ENCODE peak calls at places on chromosomes 12 and 14, in eight cellular contexts. W is body of pancreas; D is neural crest cell; L is naive thymus-derived CD8-positive, alpha-beta T cell; U is SW 1271; Y is MCF 10A; K is T-cell; T is bronchial epithelial cell. C is an unnamed sample.
A peak's percentile ranks its signal among the peaks of the same experiment; 100 is the strongest.

GRCh38 chr12:9064201-9064814 is 51.4 kb downstream of the A2M start:
- DNase-seq in T (peak; percentile 60), Y (peak; percentile 71), W (peak; percentile 77), U (peak; percentile 83), L (peak; percentile 27), D (peak; percentile 57), K (peak; percentile 36), C (peak; percentile 68)

GRCh38 chr14:74932401-74932901 is 9.4 kb upstream of the RPS6KL1 start:
- DNase-seq in K (no peak), D (no peak), U (no peak), T (peak; percentile 21), L (no peak), Y (no peak), W (no peak), C (no peak)

GRCh38 chr14:52015411-52016030 is 26.2 kb downstream of the RTRAF start:
- DNase-seq in L (no peak), D (peak; percentile 19), K (no peak), Y (peak; percentile 30), U (peak; percentile 31), W (peak; percentile 49), T (peak; percentile 16), C (peak; percentile 37)

GRCh38 chr12:52601671-52602070 is 408 bp upstream of the KRT72 start:
- DNase-seq in D (no peak), K (no peak), L (no peak), T (no peak), W (no peak), Y (no peak), U (no peak), C (no peak)

GRCh38 chr12:106267535-106267934 is 19.7 kb upstream of the CKAP4 start:
- DNase-seq in U (no peak), Y (no peak), D (no peak), L (no peak), K (no peak), W (no peak), T (no peak), C (no peak)

GRCh38 chr12:50057896-50058670 is 687 bp downstream of the ASIC1 start:
- DNase-seq in K (no peak), T (no peak), W (no peak), L (no peak), D (no peak), U (no peak), Y (no peak), C (no peak)

GRCh38 chr14:26385302-26385701 is 212.5 kb downstream of the NOVA1 start:
- DNase-seq in K (no peak), U (no peak), T (no peak), L (no peak), D (no peak), Y (no peak), W (no peak), C (no peak)

GRCh38 chr12:93793983-93794382 is 116.8 kb downstream of the CRADD start:
- DNase-seq in K (no peak), T (no peak), D (no peak), Y (no peak), U (no peak), L (no peak), W (no peak), C (no peak)

GRCh38 chr14:60051690-60052324 is 39.9 kb upstream of the PCNX4 start:
- DNase-seq in D (no peak), K (peak; percentile 3), U (no peak), L (no peak), W (no peak), Y (no peak), T (no peak), C (no peak)

GRCh38 chr12:93107943-93108342 is 178.8 kb upstream of the EEA1 start:
- DNase-seq in L (no peak), Y (no peak), D (no peak), K (no peak), U (no peak), W (no peak), T (no peak), C (no peak)

GRCh38 chr14:52020866-52021717 is 31.7 kb downstream of the RTRAF start:
- DNase-seq in T (no peak), D (no peak), W (no peak), L (no peak), U (no peak), Y (no peak), K (no peak), C (no peak)

GRCh38 chr12:15629108-15629507 is 160.1 kb downstream of the EPS8 start:
- DNase-seq in K (no peak), D (peak; percentile 41), L (no peak), Y (peak; percentile 87), U (peak; percentile 90), T (peak; percentile 69), W (peak; percentile 19), C (peak; percentile 85)

GRCh38 chr12:109134186-109134917 is 18.0 kb downstream of the ACACB start:
- DNase-seq in U (peak; percentile 6), L (no peak), K (no peak), Y (peak; percentile 70), T (peak; percentile 9), W (peak; percentile 63), D (peak; percentile 14), C (no peak)

GRCh38 chr12:40569626-40570179 is 122.5 kb upstream of the CNTN1 start:
- DNase-seq in T (peak; percentile 28), D (no peak), L (no peak), Y (no peak), K (no peak), W (no peak), U (no peak), C (no peak)

GRCh38 chr12:124884587-124885438 is 21.1 kb upstream of the SCARB1 start:
- DNase-seq in U (no peak), L (peak; percentile 22), W (no peak), K (no peak), D (no peak), T (no peak), Y (no peak), C (no peak)

GRCh38 chr14:64910847-64911495 is 3.3 kb upstream of the CHURC1 start:
- DNase-seq in U (peak; percentile 61), Y (peak; percentile 47), T (peak; percentile 44), K (no peak), L (no peak), D (no peak), W (no peak), C (peak; percentile 14)

GRCh38 chr14:36524874-36525745 is 5.1 kb upstream of the NKX2-1 start:
- DNase-seq in W (peak; percentile 60), U (peak; percentile 26), K (no peak), L (no peak), T (no peak), Y (peak; percentile 30), D (peak; percentile 72), C (no peak)

GRCh38 chr12:118345355-118345754 is 27.4 kb downstream of the TAOK3 start:
- DNase-seq in D (no peak), K (no peak), W (no peak), Y (no peak), L (no peak), U (no peak), T (no peak), C (no peak)

GRCh38 chr12:64461634-64462414 is 9.9 kb downstream of the TBK1 start:
- DNase-seq in T (peak; percentile 74), Y (peak; percentile 87), U (peak; percentile 39), D (no peak), K (no peak), W (no peak), L (no peak), C (no peak)

GRCh38 chr12:62709321-62709720 is 225.6 kb downstream of the PPM1H start:
- DNase-seq in D (no peak), T (no peak), K (no peak), Y (no peak), L (no peak), W (no peak), U (no peak), C (no peak)

GRCh38 chr14:99393059-99393655 is 87.5 kb downstream of the SETD3 start:
- DNase-seq in D (peak; percentile 42), T (peak; percentile 40), K (no peak), L (no peak), Y (peak; percentile 54), U (peak; percentile 24), W (peak; percentile 48), C (peak; percentile 28)

GRCh38 chr12:15859136-15859535 is 23.1 kb upstream of the STRAP start:
- DNase-seq in T (no peak), Y (no peak), W (no peak), L (no peak), U (no peak), K (no peak), D (no peak), C (no peak)

GRCh38 chr12:100793182-100793581 is 1.4 kb upstream of the ANO4 start:
- DNase-seq in T (peak; percentile 17), Y (peak; percentile 8), W (no peak), L (no peak), K (no peak), U (no peak), D (no peak), C (no peak)

GRCh38 chr12:62640910-62641448 is 174.4 kb downstream of the MON2 start:
- DNase-seq in T (no peak), Y (no peak), W (no peak), U (peak; percentile 49), D (no peak), L (no peak), K (no peak), C (peak; percentile 22)

GRCh38 chr14:97346675-97347074 is 549.5 kb downstream of the VRK1 start:
- DNase-seq in W (no peak), L (no peak), T (no peak), U (no peak), D (no peak), Y (no peak), K (no peak), C (no peak)

GRCh38 chr14:53542692-53543091 is 389.6 kb upstream of the DDHD1 start:
- DNase-seq in D (no peak), T (peak; percentile 31), W (peak; percentile 26), L (no peak), Y (peak; percentile 52), K (no peak), U (no peak), C (peak; percentile 24)

GRCh38 chr14:63717704-63718103 is 10.2 kb downstream of the SGPP1 start:
- DNase-seq in L (no peak), U (peak; percentile 62), K (no peak), W (no peak), D (no peak), T (peak; percentile 35), Y (peak; percentile 13), C (peak; percentile 22)

GRCh38 chr12:65699251-65699650 is 125.0 kb upstream of the HMGA2 start:
- DNase-seq in D (no peak), K (no peak), U (peak; percentile 53), W (no peak), L (no peak), Y (peak; percentile 73), T (peak; percentile 68), C (peak; percentile 28)

GRCh38 chr12:123384318-123384993 is 524 bp downstream of the KMT5A start:
- DNase-seq in L (no peak), Y (peak; percentile 32), K (no peak), T (no peak), U (peak; percentile 61), W (no peak), D (no peak), C (no peak)

GRCh38 chr14:89736866-89737265 is 217.7 kb downstream of the EFCAB11 start:
- DNase-seq in K (no peak), D (no peak), W (no peak), U (no peak), T (peak; percentile 33), Y (peak; percentile 6), L (no peak), C (no peak)

GRCh38 chr14:53180272-53181221 is 27.4 kb upstream of the DDHD1 start:
- DNase-seq in K (peak; percentile 26), W (no peak), L (no peak), T (no peak), U (peak; percentile 11), Y (peak; percentile 4), D (peak; percentile 14), C (peak; percentile 61)

GRCh38 chr14:106094654-106095189 is 568.3 kb downstream of the TMEM121 start:
- DNase-seq in Y (peak; percentile 18), K (no peak), L (peak; percentile 46), D (no peak), U (no peak), W (peak; percentile 28), T (no peak), C (peak; percentile 6)

GRCh38 chr12:117261267-117261666 is 71.0 kb upstream of the FBXO21 start:
- DNase-seq in L (no peak), Y (peak; percentile 51), U (peak; percentile 51), K (no peak), D (no peak), W (no peak), T (peak; percentile 77), C (no peak)

GRCh38 chr12:64171715-64172114 is 50.4 kb downstream of the KICS2 start:
- DNase-seq in D (no peak), L (no peak), U (peak; percentile 62), Y (peak; percentile 72), T (peak; percentile 96), W (no peak), K (no peak), C (no peak)